ENCODE peak calls at places on chromosome 21, in seven cellular contexts. Y, N, X, Q, P, K and A are unnamed samples. For H3K4me1, the result is how much of the 10 kb centered on the place peaks cover.

GRCh38 chr21:21232320-21232719 is 234.1 kb downstream of the NCAM2 start:
- DNase-seq in Q (no peak), K (no peak), P (no peak), N (no peak), Y (no peak), X (no peak), A (no peak)

GRCh38 chr21:26389971-26390641 is 183.0 kb downstream of the CYYR1 start:
- DNase-seq in Y (no peak), K (no peak), Q (peak), P (no peak), N (no peak), X (no peak), A (no peak)

GRCh38 chr21:34340062-34340461 is 23.7 kb upstream of the KCNE2 start:
- DNase-seq in X (no peak), P (no peak), Y (peak), K (no peak), N (no peak), Q (no peak), A (no peak)

GRCh38 chr21:26001356-26001755 is 169.2 kb downstream of the APP start:
- DNase-seq in X (no peak), Q (no peak), N (no peak), Y (no peak), P (no peak), K (no peak), A (no peak)

GRCh38 chr21:44789880-44790279 is 11.7 kb downstream of the UBE2G2 start:
- DNase-seq in K (no peak), P (no peak), X (no peak), N (no peak), Y (no peak), Q (no peak), A (no peak)

GRCh38 chr21:16124397-16125130 is 394.8 kb downstream of the USP25 start:
- DNase-seq in Y (no peak), Q (peak), X (no peak), N (no peak), P (peak), K (no peak), A (no peak)

GRCh38 chr21:43909736-43910455 is 44.9 kb downstream of the AGPAT3 start:
- DNase-seq in K (no peak), N (no peak), Y (peak), Q (no peak), X (peak), P (no peak), A (no peak)

GRCh38 chr21:25370311-25370744 is 237.0 kb downstream of the MRPL39 start:
- DNase-seq in Q (no peak), P (no peak), N (no peak), X (no peak), Y (no peak), K (no peak), A (no peak)

GRCh38 chr21:17003221-17003620 is 509.6 kb upstream of the CXADR start:
- DNase-seq in K (no peak), Y (no peak), N (no peak), Q (peak), P (no peak), X (no peak), A (no peak)

GRCh38 chr21:44395260-44395659 is 41.8 kb downstream of the TRPM2 start:
- DNase-seq in P (no peak), K (no peak), Q (no peak), N (no peak), Y (no peak), X (no peak), A (no peak)

GRCh38 chr21:45508607-45509565 is 33.4 kb downstream of the SLC19A1 start:
- DNase-seq in N (peak), P (no peak), X (peak), Q (no peak), Y (peak), K (peak), A (peak)

GRCh38 chr21:34670220-34670961 is 1.6 kb downstream of the CLIC6 start:
- DNase-seq in K (no peak), N (no peak), P (no peak), Y (no peak), Q (no peak), X (no peak), A (peak)

GRCh38 chr21:16154961-16155360 is 425.2 kb downstream of the USP25 start:
- DNase-seq in Y (no peak), Q (no peak), N (no peak), K (no peak), P (no peak), X (no peak), A (no peak)

GRCh38 chr21:45103966-45104520 is 29.7 kb downstream of the ADARB1 start:
- DNase-seq in K (no peak), N (no peak), Q (no peak), X (no peak), Y (no peak), P (no peak), A (no peak)

GRCh38 chr21:36992671-36993070 is 13.8 kb upstream of the RIPPLY3 start:
- DNase-seq in N (no peak), X (no peak), Q (no peak), Y (no peak), K (no peak), P (no peak), A (no peak)

GRCh38 chr21:36751383-36751782 is 52.5 kb downstream of the SIM2 start:
- DNase-seq in P (no peak), K (no peak), Q (no peak), Y (no peak), N (no peak), X (no peak), A (no peak)

GRCh38 chr21:17576080-17576835 is 36.4 kb downstream of the BTG3 start:
- DNase-seq in Q (no peak), X (no peak), K (no peak), Y (no peak), N (no peak), P (no peak), A (no peak)

GRCh38 chr21:46515109-46515508 is 56.4 kb downstream of the DIP2A start:
- DNase-seq in Y (no peak), K (peak), N (peak), X (no peak), P (no peak), Q (no peak), A (no peak)

GRCh38 chr21:29718081-29718815 is 221.5 kb downstream of the GRIK1 start:
- DNase-seq in Q (no peak), N (no peak), X (no peak), Y (no peak), K (no peak), P (no peak), A (no peak)

GRCh38 chr21:46622226-46622625 is 13.2 kb upstream of the PRMT2 start:
- DNase-seq in P (no peak), Y (no peak), N (peak), X (no peak), K (peak), Q (no peak), A (no peak)

GRCh38 chr21:28719731-28720130 is 272.9 kb downstream of the LTN1 start:
- DNase-seq in Y (no peak), K (no peak), P (no peak), X (no peak), N (no peak), Q (no peak), A (no peak)

GRCh38 chr21:45506241-45506817 is 35.9 kb downstream of the SLC19A1 start:
- DNase-seq in N (peak), P (no peak), K (peak), Y (peak), X (peak), Q (no peak), A (peak)

GRCh38 chr21:20730421-20730820 is 267.8 kb upstream of the NCAM2 start:
- DNase-seq in Y (no peak), K (no peak), X (no peak), Q (no peak), P (no peak), N (no peak), A (no peak)

GRCh38 chr21:43318368-43318767 is 108.6 kb downstream of the SIK1 start:
- DNase-seq in N (no peak), Y (no peak), P (no peak), X (no peak), K (no peak), Q (no peak), A (peak)

GRCh38 chr21:27329255-27329851 is 362.5 kb upstream of the ADAMTS5 start:
- DNase-seq in P (peak), N (no peak), X (no peak), Y (no peak), Q (no peak), K (no peak), A (no peak)

GRCh38 chr21:15850645-15851044 is 120.9 kb downstream of the USP25 start:
- DNase-seq in N (no peak), P (no peak), X (no peak), Q (peak), Y (no peak), K (no peak), A (no peak)

GRCh38 chr21:45113543-45113942 is 39.2 kb downstream of the ADARB1 start:
- DNase-seq in X (no peak), N (no peak), P (no peak), Q (no peak), K (no peak), Y (no peak), A (no peak)

GRCh38 chr21:44487831-44488230 is 32.5 kb downstream of the LRRC3 start:
- DNase-seq in Q (peak), K (peak), N (no peak), P (no peak), X (no peak), Y (no peak), A (no peak)

GRCh38 chr21:43365611-43366426 is 61.1 kb downstream of the SIK1 start:
- DNase-seq in Q (no peak), Y (no peak), N (no peak), X (no peak), K (no peak), P (no peak), A (no peak)

GRCh38 chr21:31624181-31624580 is 35.3 kb upstream of the SOD1 start:
- DNase-seq in N (no peak), X (no peak), Q (no peak), P (no peak), K (no peak), Y (no peak), A (no peak)
- TF ChIP-seq CTCF in N (no peak), X (no peak), Q (no peak), P (no peak), K (no peak), Y (no peak), A (no peak)

DNA sequence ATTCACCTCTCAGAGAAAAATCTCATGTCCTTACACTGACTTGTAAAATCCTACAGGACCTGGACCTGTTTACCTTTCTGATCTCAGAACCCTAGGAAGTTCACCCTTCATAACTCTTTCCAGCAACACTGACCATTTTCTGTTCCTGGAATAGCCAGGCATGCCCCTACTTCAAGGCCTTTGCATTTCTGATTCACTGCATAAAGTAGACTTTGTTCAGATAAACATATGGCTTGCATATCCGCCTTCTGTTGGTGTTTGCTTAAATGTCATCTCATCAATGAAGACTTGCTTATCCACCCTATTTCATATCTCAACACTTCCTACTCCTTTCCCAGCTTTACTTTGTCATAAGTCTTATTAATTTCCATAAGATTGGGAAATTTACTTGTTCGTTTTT is 57.4 kb downstream of the HSPA13 start:
- DNase-seq in X (no peak), P (no peak), K (no peak), Q (no peak), Y (no peak), N (no peak), A (no peak)
- H3K4me1 ChIP-seq in X (under half), P (under half), K (under half), Q (under half), Y (under half), N (under half), A (under half)

DNA sequence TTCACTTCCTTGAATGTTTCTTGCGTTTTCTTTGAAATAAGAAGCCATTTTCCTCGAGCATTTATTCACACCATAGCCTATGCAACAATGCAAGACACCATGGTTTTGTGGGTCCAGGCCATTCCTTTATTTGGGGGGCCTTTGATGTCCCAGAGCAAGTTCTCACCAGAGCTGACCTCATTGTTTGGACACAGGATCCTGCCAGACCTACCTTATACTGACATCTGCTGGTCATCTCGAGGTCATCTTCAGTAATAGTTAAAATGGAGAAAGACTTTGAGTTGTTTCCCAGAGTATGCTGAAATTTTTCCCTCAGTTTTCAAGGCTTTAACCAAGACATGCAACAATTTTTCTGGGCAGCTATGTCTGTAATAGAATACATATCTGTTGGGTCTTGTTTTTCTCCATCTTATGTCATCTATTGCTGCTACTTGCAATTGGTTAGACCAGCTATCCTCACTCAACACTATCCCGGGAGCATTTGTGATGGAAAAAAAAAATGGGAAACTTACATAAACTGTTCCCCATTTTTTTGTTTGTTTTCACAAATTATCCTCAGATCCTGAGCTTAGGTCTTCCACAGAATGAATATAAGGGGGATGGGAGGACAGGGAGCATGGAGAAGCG is 34.0 kb upstream of the BACE2 start:
- DNase-seq in Y (no peak), P (no peak), X (no peak), K (no peak), Q (peak), N (no peak), A (no peak)
- TF ChIP-seq CTCF in Y (peak), P (peak), X (peak), K (no peak), Q (peak), N (peak), A (peak)

GRCh38 chr21:38989097-38989744 is 183.5 kb downstream of the ETS2 start:
- DNase-seq in N (no peak), K (no peak), P (no peak), X (no peak), Y (no peak), Q (no peak), A (no peak)

GRCh38 chr21:38988211-38989096 is 182.7 kb downstream of the ETS2 start:
- DNase-seq in Y (no peak), K (no peak), Q (no peak), X (no peak), P (no peak), N (no peak), A (no peak)

GRCh38 chr21:38986460-38987395 is 181.0 kb downstream of the ETS2 start:
- DNase-seq in Y (no peak), N (no peak), X (no peak), K (no peak), P (no peak), Q (no peak), A (no peak)

GRCh38 chr21:38985423-38986378 is 180.0 kb downstream of the ETS2 start:
- DNase-seq in Y (peak), N (peak), K (no peak), P (peak), X (peak), Q (no peak), A (no peak)

GRCh38 chr21:38987551-38988210 is 182.0 kb downstream of the ETS2 start:
- DNase-seq in Y (no peak), P (no peak), Q (no peak), X (no peak), N (no peak), K (no peak), A (no peak)
- H3K4me1 ChIP-seq in Y (half or more), P (under half), Q (under half), X (under half), N (half or more), K (under half), A (under half)

GRCh38 chr21:33018707-33019455 is 6.9 kb upstream of the OLIG2 start:
- DNase-seq in Y (no peak), K (no peak), X (no peak), N (no peak), P (no peak), Q (no peak), A (no peak)
- TF ChIP-seq CTCF in Y (no peak), K (no peak), X (no peak), N (no peak), P (no peak), Q (no peak), A (no peak)